ENCODE peak calls at places on chromosomes 12 and 14, in six cellular contexts. J is MM.1S, Y is GM23248, K is sigmoid colon, C is SJSA1, N is left ventricle myocardium inferior. B is an unnamed sample.

GRCh38 chr14:64612021-64612380 is 62.2 kb downstream of the PPP1R36 start:
- DNase-seq in J (no peak), Y (peak; percentile 63), K (no peak), C (no peak), N (no peak), B (no peak)

GRCh38 chr14:95273041-95273978 is 46.4 kb downstream of the CLMN start:
- DNase-seq in J (no peak), Y (peak; percentile 12), K (no peak), C (no peak), N (no peak), B (no peak)

GRCh38 chr14:33510991-33511390 is 439.9 kb downstream of the EGLN3 start:
- DNase-seq in J (no peak), Y (no peak), K (no peak), C (no peak), N (no peak), B (no peak)

GRCh38 chr12:93089805-93090569 is 160.9 kb upstream of the EEA1 start:
- DNase-seq in J (no peak), Y (peak; percentile 68), K (no peak), C (no peak), N (no peak), B (no peak)

GRCh38 chr14:85165091-85165490 is 364.9 kb upstream of the FLRT2 start:
- DNase-seq in J (no peak), Y (no peak), K (no peak), C (no peak), N (no peak), B (no peak)

GRCh38 chr14:48582938-48583337 is 907.5 kb upstream of the MDGA2 start:
- DNase-seq in J (no peak), Y (no peak), K (no peak), C (no peak), N (no peak), B (no peak)

GRCh38 chr14:92860097-92860496 is 62.9 kb upstream of the CHGA start:
- DNase-seq in J (no peak), Y (no peak), K (no peak), C (no peak), N (no peak), B (no peak)

GRCh38 chr12:89665556-89665955 is 43.1 kb downstream of the ATP2B1 start:
- DNase-seq in J (no peak), Y (no peak), K (no peak), C (no peak), N (no peak), B (no peak)

GRCh38 chr12:109763201-109763841 is 49.7 kb downstream of the FAM222A start:
- DNase-seq in J (no peak), Y (peak; percentile 72), K (peak; percentile 35), C (peak; percentile 65), N (no peak), B (no peak)

GRCh38 chr14:91383439-91383838 is 34.2 kb downstream of the CCDC88C start:
- DNase-seq in J (no peak), Y (no peak), K (no peak), C (no peak), N (no peak), B (no peak)

GRCh38 chr12:79737875-79738718 is 47.3 kb upstream of the PAWR start:
- DNase-seq in J (peak; percentile 65), Y (peak; percentile 60), K (no peak), C (no peak), N (no peak), B (peak; percentile 19)

GRCh38 chr14:101047326-101047725 is 143.8 kb upstream of the RTL1 start:
- DNase-seq in J (no peak), Y (no peak), K (no peak), C (no peak), N (no peak), B (no peak)

GRCh38 chr14:79418649-79419415 is 792.5 kb downstream of the DIO2 start:
- DNase-seq in J (no peak), Y (no peak), K (no peak), C (no peak), N (no peak), B (no peak)

GRCh38 chr12:7319934-7320333 is 16.1 kb downstream of the ACSM4 start:
- DNase-seq in J (no peak), Y (peak; percentile 1), K (no peak), C (no peak), N (no peak), B (no peak)

GRCh38 chr12:67068204-67068731 is 200.9 kb upstream of the CAND1 start:
- DNase-seq in J (peak; percentile 36), Y (no peak), K (no peak), C (no peak), N (no peak), B (peak; percentile 3)

GRCh38 chr12:26971963-26972362 is 33.7 kb downstream of the FGFR1OP2 start:
- DNase-seq in J (peak; percentile 82), Y (no peak), K (no peak), C (no peak), N (no peak), B (peak; percentile 58)

GRCh38 chr14:81125536-81125935 is 95.2 kb downstream of the GTF2A1 start:
- DNase-seq in J (no peak), Y (no peak), K (no peak), C (no peak), N (no peak), B (no peak)

GRCh38 chr12:125092872-125093680 is 27.8 kb downstream of the AACS start:
- DNase-seq in J (no peak), Y (peak; percentile 78), K (no peak), C (no peak), N (peak; percentile 59), B (no peak)

GRCh38 chr14:51490205-51490604 is 161.5 kb upstream of the FRMD6 start:
- DNase-seq in J (no peak), Y (peak; percentile 86), K (no peak), C (no peak), N (no peak), B (no peak)

GRCh38 chr12:13897811-13898210 is 83.6 kb downstream of the GRIN2B start:
- DNase-seq in J (no peak), Y (no peak), K (no peak), C (no peak), N (no peak), B (no peak)

GRCh38 chr14:70188608-70189540 is at the start of gene SLC8A3:
- DNase-seq in J (no peak), Y (peak; percentile 45), K (no peak), C (peak; percentile 69), N (no peak), B (no peak)
- H3K27me3 ChIP-seq in J (peaks cover 3% of the 10 kb centered on the region), Y (peaks cover 21% of the 10 kb centered on the region), K (peaks cover 33% of the 10 kb centered on the region), C (no peaks in the 10 kb centered on the region), N (peaks cover 95% of the 10 kb centered on the region), B (peaks cover 21% of the 10 kb centered on the region)

GRCh38 chr12:34405286-34406227 is 383.3 kb downstream of the ALG10 start:
- DNase-seq in J (no peak), Y (no peak), K (peak; percentile 39), C (peak; percentile 30), N (peak; percentile 8), B (no peak)

GRCh38 chr12:34404377-34405285 is 382.3 kb downstream of the ALG10 start:
- DNase-seq in J (no peak), Y (no peak), K (peak; percentile 38), C (peak; percentile 28), N (peak; percentile 1), B (no peak)

GRCh38 chr12:34406228-34406995 is 384.1 kb downstream of the ALG10 start:
- DNase-seq in J (no peak), Y (no peak), K (peak; percentile 29), C (peak; percentile 27), N (peak; percentile 3), B (no peak)

GRCh38 chr12:34406996-34407300 is 384.7 kb downstream of the ALG10 start:
- DNase-seq in J (no peak), Y (no peak), K (peak; percentile 39), C (no peak), N (no peak), B (no peak)

DNA sequence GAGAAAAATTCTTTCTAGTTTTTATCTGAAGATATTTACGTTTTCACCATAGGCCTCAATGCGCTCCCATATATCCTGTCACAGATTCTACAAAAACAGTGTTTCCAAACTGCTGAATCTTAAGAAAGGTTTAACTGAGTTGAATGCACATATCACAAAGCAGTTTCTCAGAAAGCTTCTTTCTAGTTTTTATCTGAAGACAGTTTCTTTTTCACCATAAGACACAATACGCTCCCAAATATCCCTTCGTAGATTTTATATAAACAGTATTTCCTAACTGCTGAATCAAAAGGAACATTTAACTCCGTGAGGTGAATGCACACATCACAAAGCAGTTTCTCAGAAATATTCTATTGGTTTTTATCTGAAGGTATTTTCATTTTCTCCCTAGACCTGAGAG is 385.5 kb downstream of the ALG10 start:
- DNase-seq in J (no peak), Y (no peak), K (no peak), C (no peak), N (no peak), B (no peak)
- H3K9me3 ChIP-seq in J (no peaks in the 10 kb centered on the region), Y (no peaks in the 10 kb centered on the region), K (peaks cover 41% of the 10 kb centered on the region), C (peaks cover 18% of the 10 kb centered on the region), N (peaks cover 99% of the 10 kb centered on the region), B (peaks cover 29% of the 10 kb centered on the region)

DNA sequence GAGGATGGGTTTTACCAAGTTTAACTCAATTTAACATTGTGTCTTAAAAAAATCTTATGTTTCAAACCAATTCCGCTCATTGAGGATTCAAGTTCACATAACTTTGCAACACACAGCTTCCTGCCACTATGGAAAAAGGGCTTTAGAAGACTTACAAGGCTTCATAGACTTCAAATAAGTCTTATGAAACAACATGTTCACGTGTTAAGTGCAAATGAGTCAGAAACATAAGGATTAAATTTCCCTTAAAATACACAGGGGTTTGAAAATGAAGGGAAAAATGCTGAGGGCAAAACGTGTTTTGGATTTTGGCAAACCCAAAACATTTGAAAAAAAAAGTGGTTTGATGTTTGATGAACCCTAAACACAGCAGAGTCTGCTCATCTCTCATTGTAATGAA is 364.8 kb downstream of the BMP4 start:
- DNase-seq in J (no peak), Y (no peak), K (no peak), C (no peak), N (no peak), B (no peak)
- H3K27me3 ChIP-seq in J (no peaks in the 10 kb centered on the region), Y (peaks cover 20% of the 10 kb centered on the region), K (no peaks in the 10 kb centered on the region), C (no peaks in the 10 kb centered on the region), N (peaks cover 9% of the 10 kb centered on the region), B (no peaks in the 10 kb centered on the region)

GRCh38 chr12:34302131-34302885 is 280.0 kb downstream of the ALG10 start:
- DNase-seq in J (no peak), Y (no peak), K (peak; percentile 60), C (no peak), N (no peak), B (no peak)
- H3K9me3 ChIP-seq in J (no peaks in the 10 kb centered on the region), Y (no peaks in the 10 kb centered on the region), K (no peaks in the 10 kb centered on the region), C (peaks cover 12% of the 10 kb centered on the region), N (peaks cover 30% of the 10 kb centered on the region), B (no peaks in the 10 kb centered on the region)

DNA sequence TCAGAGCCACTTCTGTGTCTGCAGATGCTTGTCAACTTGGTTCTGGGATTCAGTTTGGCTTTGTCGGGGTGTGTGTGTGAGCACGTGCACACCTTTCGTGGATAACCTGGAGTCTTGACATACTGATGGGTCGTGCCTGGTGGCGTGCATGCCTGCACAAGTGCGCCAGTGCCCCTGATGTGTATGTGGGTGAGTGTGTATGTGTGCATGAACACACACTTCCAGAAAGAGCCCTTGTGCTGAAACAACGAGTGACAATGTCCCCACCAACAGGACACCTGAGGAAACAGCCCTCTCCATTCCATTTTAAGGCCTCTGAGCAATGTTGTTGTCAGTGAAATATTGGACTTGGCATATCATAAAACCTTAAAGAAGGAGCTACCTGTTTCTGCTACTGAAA is 53.9 kb downstream of the SMUG1 start:
- DNase-seq in J (no peak), Y (no peak), K (no peak), C (no peak), N (no peak), B (no peak)
- H3K27me3 ChIP-seq in J (no peaks in the 10 kb centered on the region), Y (no peaks in the 10 kb centered on the region), K (no peaks in the 10 kb centered on the region), C (no peaks in the 10 kb centered on the region), N (peaks cover 99% of the 10 kb centered on the region), B (no peaks in the 10 kb centered on the region)

B was measured in CD4-positive, alpha-beta memory T cell.